ENCODE peak calls at places on chromosomes 6 and 20, in five cellular contexts. R, A, S, V and J are unnamed samples.
A peak's percentile ranks its signal among the peaks of the same experiment; 100 is the strongest.

GRCh38 chr6:22737331-22737730 is 168.0 kb downstream of the HDGFL1 start:
- DNase-seq in R (no peak), A (peak; percentile 16), S (peak; percentile 17), V (no peak), J (peak; percentile 33)

GRCh38 chr20:50346372-50347347 is 156.0 kb downstream of the CEBPB start:
- DNase-seq in R (no peak), A (no peak), S (peak; percentile 77), V (peak; percentile 82), J (peak; percentile 94)

GRCh38 chr6:38673397-38674165 is 29.4 kb downstream of the GLO1 start:
- DNase-seq in R (no peak), A (no peak), S (no peak), V (no peak), J (no peak)

GRCh38 chr6:7073810-7074525 is 33.8 kb upstream of the RREB1 start:
- DNase-seq in R (peak; percentile 85), A (no peak), S (no peak), V (no peak), J (no peak)

GRCh38 chr20:10185741-10186558 is 32.7 kb upstream of the SNAP25 start:
- DNase-seq in R (no peak), A (no peak), S (no peak), V (no peak), J (peak; percentile 51)

GRCh38 chr20:47708140-47708807 is 77.0 kb downstream of the SULF2 start:
- DNase-seq in R (peak; percentile 31), A (no peak), S (no peak), V (no peak), J (no peak)

GRCh38 chr6:154164397-154164796 is 125.4 kb downstream of the OPRM1 start:
- DNase-seq in R (no peak), A (no peak), S (peak; percentile 72), V (no peak), J (peak; percentile 41)

GRCh38 chr6:33936911-33937310 is 133.1 kb upstream of the MLN start:
- DNase-seq in R (no peak), A (no peak), S (no peak), V (no peak), J (no peak)

GRCh38 chr6:167742719-167743303 is 83.9 kb upstream of the AFDN start:
- DNase-seq in R (no peak), A (no peak), S (no peak), V (no peak), J (no peak)
- TF ChIP-seq CTCF in R (no peak), A (no peak), S (no peak), V (no peak), J (no peak)

DNA sequence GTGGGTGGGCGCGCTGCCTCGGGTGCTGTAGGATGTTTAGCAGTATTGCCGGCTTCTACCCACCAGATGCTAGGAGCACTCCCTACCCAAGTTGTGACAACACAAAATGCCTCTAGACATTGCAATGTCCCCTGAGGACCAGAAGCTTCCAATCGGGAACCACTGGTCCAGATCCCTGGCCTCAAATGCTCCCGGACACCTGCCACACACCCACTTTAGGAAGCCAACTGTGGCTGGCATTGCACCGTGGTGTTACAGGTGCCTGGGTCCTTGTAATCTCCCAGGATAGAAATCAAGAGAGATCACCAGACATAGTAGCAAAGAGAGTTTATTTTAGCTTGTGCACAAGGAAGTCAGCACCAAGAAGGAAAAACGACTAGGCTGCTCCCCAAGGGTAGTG is 14.9 kb upstream of the RNASET2 start:
- DNase-seq in R (no peak), A (no peak), S (no peak), V (no peak), J (no peak)
- TF ChIP-seq CTCF in R (no peak), A (no peak), S (no peak), V (no peak), J (no peak)

DNA sequence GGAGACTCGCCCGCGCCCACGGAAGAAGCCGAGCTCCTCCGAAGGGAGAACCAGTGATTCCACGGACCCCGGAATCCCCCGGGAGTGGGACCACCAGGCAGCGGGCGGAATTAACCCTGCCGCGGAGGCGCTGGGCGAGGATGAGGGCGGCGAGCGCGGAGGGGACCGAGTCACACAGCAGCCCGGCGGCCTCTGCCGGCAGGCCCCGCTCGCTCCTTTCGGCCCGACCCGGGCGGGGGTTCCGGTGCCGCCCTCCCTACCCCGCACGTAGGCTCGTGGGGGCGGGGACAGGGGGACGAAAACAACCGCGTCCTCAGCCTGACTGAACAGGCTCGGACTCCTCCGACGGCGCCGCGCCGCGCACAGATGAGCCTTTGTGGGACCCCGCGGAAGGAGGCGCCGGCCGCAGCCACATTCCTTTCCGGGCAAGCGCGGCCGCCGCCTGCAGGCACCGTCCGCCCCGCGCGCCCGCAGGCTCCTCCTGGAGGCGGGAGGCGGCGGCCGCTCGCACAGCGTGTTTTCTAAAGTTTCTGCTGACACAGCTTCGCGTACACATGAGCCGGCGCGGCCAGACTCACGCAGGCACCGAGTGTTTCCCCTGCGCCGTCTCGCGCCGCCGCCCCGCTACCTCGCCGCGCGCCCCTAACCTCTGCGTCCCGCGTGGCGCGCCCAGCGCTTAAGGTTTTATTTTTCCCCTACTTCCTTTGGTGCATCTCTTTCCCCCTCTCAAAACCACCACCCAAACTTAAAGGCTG is 244.3 kb downstream of the ARID1B start:
- DNase-seq in R (peak; percentile 92), A (peak; percentile 78), S (peak; percentile 93), V (peak; percentile 94), J (peak; percentile 88)
- TF ChIP-seq CTCF in R (no peak), A (peak; percentile 54), S (peak; percentile 44), V (peak; percentile 43), J (peak; percentile 46)

GRCh38 chr20:34111712-34112599 is at the start of gene EIF2S2:
- DNase-seq in R (peak; percentile 99), A (peak; percentile 98), S (peak; percentile 98), V (peak; percentile 94), J (peak; percentile 98)
- TF ChIP-seq CTCF in R (no peak), A (no peak), S (peak; percentile 16), V (no peak), J (no peak)

GRCh38 chr6:15504040-15504491 is 158.8 kb downstream of the DTNBP1 start:
- DNase-seq in R (no peak), A (no peak), S (peak; percentile 59), V (peak; percentile 46), J (no peak)
- TF ChIP-seq CTCF in R (no peak), A (no peak), S (peak; percentile 11), V (no peak), J (no peak)